ENCODE peak calls at places on chromosomes 16 and 17, in four cellular contexts. J, O, F and V are unnamed samples.

GRCh38 chr17:80708497-80708896 is 163.9 kb downstream of the RPTOR start:
- DNase-seq in O (no peak), F (no peak), J (no peak), V (peak)

GRCh38 chr17:33811006-33811760 is 443.9 kb upstream of the CCL2 start:
- DNase-seq in O (no peak), F (no peak), J (no peak), V (no peak)

GRCh38 chr17:179721-180379 is 1.6 kb downstream of the DOC2B start:
- DNase-seq in O (no peak), J (no peak), F (no peak), V (no peak)

GRCh38 chr17:78966906-78967600 is 12.7 kb downstream of the LGALS3BP start:
- DNase-seq in J (no peak), F (no peak), O (no peak), V (no peak)

GRCh38 chr16:30526137-30526822 is at the start of gene ZNF768:
- DNase-seq in O (no peak), J (peak), F (peak), V (no peak)

GRCh38 chr17:57406131-57406980 is 150.0 kb downstream of the MSI2 start:
- DNase-seq in J (no peak), F (peak), O (no peak), V (no peak)

GRCh38 chr17:47702391-47702995 is 8.5 kb downstream of the TBKBP1 start:
- DNase-seq in J (no peak), F (no peak), O (no peak), V (no peak)

GRCh38 chr16:72858611-72859493 is 189.1 kb downstream of the ZFHX3 start:
- DNase-seq in O (no peak), J (no peak), F (peak), V (no peak)

GRCh38 chr16:10895053-10895946 is 18.3 kb downstream of the CIITA start:
- DNase-seq in O (no peak), F (peak), J (peak), V (no peak)

GRCh38 chr16:54654429-54654828 is 276.2 kb upstream of the IRX5 start:
- DNase-seq in O (no peak), J (no peak), F (no peak), V (no peak)

GRCh38 chr16:65574311-65574966 is 452.6 kb upstream of the CDH11 start:
- DNase-seq in J (no peak), F (no peak), O (no peak), V (no peak)

GRCh38 chr17:69060835-69061234 is at the start of gene ABCA9:
- DNase-seq in O (no peak), J (no peak), F (peak), V (no peak)

GRCh38 chr16:17839272-17839671 is 368.5 kb upstream of the XYLT1 start:
- DNase-seq in J (no peak), F (no peak), O (no peak), V (no peak)

GRCh38 chr17:2062571-2063183 is 7.8 kb downstream of the HIC1 start:
- DNase-seq in J (no peak), F (peak), O (no peak), V (no peak)

GRCh38 chr16:12132850-12133249 is 156.3 kb downstream of the SNX29 start:
- DNase-seq in J (no peak), F (no peak), O (no peak), V (no peak)

GRCh38 chr17:80855968-80856862 is 135.4 kb upstream of the CHMP6 start:
- DNase-seq in O (peak), J (no peak), F (peak), V (peak)

GRCh38 chr17:32954477-32954876 is 26.5 kb downstream of the TMEM98 start:
- DNase-seq in O (no peak), F (no peak), J (no peak), V (no peak)

GRCh38 chr17:75102385-75102821 is 7.4 kb upstream of the ARMC7 start:
- DNase-seq in F (no peak), J (no peak), O (no peak), V (no peak)

GRCh38 chr17:77822302-77823030 is 136.0 kb upstream of the TNRC6C start:
- DNase-seq in O (no peak), J (no peak), F (no peak), V (no peak)

GRCh38 chr17:68326681-68327080 is 35.4 kb downstream of the ARSG start:
- DNase-seq in O (no peak), J (no peak), F (no peak), V (no peak)